ENCODE peak calls at places on chromosomes 2 and 18, in five cellular contexts. One of them, this sample, is unnamed. For H3K9me3, the result is how much of the 10 kb centered on the place peaks cover.

GRCh38 chr2:44753552-44754285 is 187.8 kb upstream of the SIX3 start:
- DNase-seq in tibial nerve: no peak
- DNase-seq in A673: no peak
- DNase-seq in naive thymus-derived CD4-positive, alpha-beta T cell: no peak
- DNase-seq in prostate gland: no peak
- DNase-seq in this sample: no peak

GRCh38 chr2:27932396-27932795 is 41.9 kb downstream of the BABAM2 start:
- DNase-seq in A673: no peak
- DNase-seq in prostate gland: no peak
- DNase-seq in naive thymus-derived CD4-positive, alpha-beta T cell: no peak
- DNase-seq in tibial nerve: no peak
- DNase-seq in this sample: no peak

GRCh38 chr2:64276417-64277095 is 132.3 kb upstream of the PELI1 start:
- DNase-seq in prostate gland: no peak
- DNase-seq in tibial nerve: no peak
- DNase-seq in naive thymus-derived CD4-positive, alpha-beta T cell: no peak
- DNase-seq in A673: peak
- DNase-seq in this sample: no peak

GRCh38 chr2:112020561-112020960 is 34.5 kb upstream of the TMEM87B start:
- DNase-seq in tibial nerve: no peak
- DNase-seq in prostate gland: no peak
- DNase-seq in naive thymus-derived CD4-positive, alpha-beta T cell: no peak
- DNase-seq in A673: no peak
- DNase-seq in this sample: no peak

GRCh38 chr18:22378672-22379282 is 38.9 kb downstream of the CTAGE1 start:
- DNase-seq in prostate gland: no peak
- DNase-seq in tibial nerve: no peak
- DNase-seq in A673: peak
- DNase-seq in naive thymus-derived CD4-positive, alpha-beta T cell: no peak
- DNase-seq in this sample: no peak

GRCh38 chr2:18484625-18485024 is 75.8 kb downstream of the RDH14 start:
- DNase-seq in naive thymus-derived CD4-positive, alpha-beta T cell: no peak
- DNase-seq in tibial nerve: no peak
- DNase-seq in prostate gland: no peak
- DNase-seq in A673: no peak
- DNase-seq in this sample: no peak

GRCh38 chr2:8268172-8268783 is 413.6 kb upstream of the ID2 start:
- DNase-seq in naive thymus-derived CD4-positive, alpha-beta T cell: no peak
- DNase-seq in tibial nerve: no peak
- DNase-seq in prostate gland: no peak
- DNase-seq in A673: peak
- DNase-seq in this sample: no peak

GRCh38 chr2:181152221-181152620 is 171.8 kb downstream of the UBE2E3 start:
- DNase-seq in tibial nerve: no peak
- DNase-seq in A673: no peak
- DNase-seq in naive thymus-derived CD4-positive, alpha-beta T cell: no peak
- DNase-seq in prostate gland: no peak
- DNase-seq in this sample: no peak

GRCh38 chr2:3302751-3303582 is 74.7 kb downstream of the EIPR1 start:
- DNase-seq in tibial nerve: no peak
- DNase-seq in prostate gland: no peak
- DNase-seq in naive thymus-derived CD4-positive, alpha-beta T cell: no peak
- DNase-seq in A673: no peak
- DNase-seq in this sample: no peak

DNA sequence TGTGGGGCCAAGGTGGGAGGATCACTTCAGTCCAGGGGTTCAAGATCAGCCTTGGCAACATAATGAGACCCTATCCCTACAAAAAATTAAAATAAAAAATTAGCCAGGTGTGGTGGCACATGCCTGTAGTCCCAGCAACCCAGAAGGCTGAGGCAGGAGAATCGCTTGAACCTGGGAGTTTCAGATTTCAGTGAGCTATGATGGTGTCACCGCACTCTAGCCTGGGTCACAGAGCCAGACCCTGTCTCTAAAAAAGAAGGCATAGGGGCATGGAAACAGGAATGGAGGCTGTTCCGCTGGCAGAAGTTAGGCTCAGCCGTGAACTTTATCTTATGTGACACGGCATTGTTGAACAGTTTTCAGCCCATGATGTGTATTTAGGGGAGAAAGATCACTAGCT is 47.5 kb downstream of the SH3RF3 start:
- DNase-seq in prostate gland: no peak
- DNase-seq in tibial nerve: no peak
- DNase-seq in A673: no peak
- DNase-seq in naive thymus-derived CD4-positive, alpha-beta T cell: no peak
- DNase-seq in this sample: no peak
- H3K9me3 ChIP-seq in prostate gland: under half
- H3K9me3 ChIP-seq in tibial nerve: under half
- H3K9me3 ChIP-seq in A673: under half
- H3K9me3 ChIP-seq in naive thymus-derived CD4-positive, alpha-beta T cell: under half
- H3K9me3 ChIP-seq in this sample: under half

GRCh38 chr2:132466428-132467028 is 49.9 kb downstream of the GPR39 start:
- DNase-seq in prostate gland: no peak
- DNase-seq in naive thymus-derived CD4-positive, alpha-beta T cell: no peak
- DNase-seq in A673: no peak
- DNase-seq in tibial nerve: no peak
- DNase-seq in this sample: no peak

GRCh38 chr2:132463719-132464118 is 47.1 kb downstream of the GPR39 start:
- DNase-seq in tibial nerve: no peak
- DNase-seq in prostate gland: no peak
- DNase-seq in A673: no peak
- DNase-seq in naive thymus-derived CD4-positive, alpha-beta T cell: no peak
- DNase-seq in this sample: no peak

GRCh38 chr2:132465917-132466316 is 49.3 kb downstream of the GPR39 start:
- DNase-seq in A673: no peak
- DNase-seq in tibial nerve: no peak
- DNase-seq in prostate gland: no peak
- DNase-seq in naive thymus-derived CD4-positive, alpha-beta T cell: no peak
- DNase-seq in this sample: no peak

GRCh38 chr2:132473174-132473883 is 56.7 kb downstream of the GPR39 start:
- DNase-seq in prostate gland: no peak
- DNase-seq in A673: no peak
- DNase-seq in tibial nerve: no peak
- DNase-seq in naive thymus-derived CD4-positive, alpha-beta T cell: no peak
- DNase-seq in this sample: no peak

GRCh38 chr2:132469095-132469494 is 52.5 kb downstream of the GPR39 start:
- DNase-seq in A673: no peak
- DNase-seq in prostate gland: no peak
- DNase-seq in naive thymus-derived CD4-positive, alpha-beta T cell: no peak
- DNase-seq in tibial nerve: no peak
- DNase-seq in this sample: no peak
- H3K9me3 ChIP-seq in A673: under half
- H3K9me3 ChIP-seq in prostate gland: under half
- H3K9me3 ChIP-seq in naive thymus-derived CD4-positive, alpha-beta T cell: under half
- H3K9me3 ChIP-seq in tibial nerve: under half
- H3K9me3 ChIP-seq in this sample: under half

DNA sequence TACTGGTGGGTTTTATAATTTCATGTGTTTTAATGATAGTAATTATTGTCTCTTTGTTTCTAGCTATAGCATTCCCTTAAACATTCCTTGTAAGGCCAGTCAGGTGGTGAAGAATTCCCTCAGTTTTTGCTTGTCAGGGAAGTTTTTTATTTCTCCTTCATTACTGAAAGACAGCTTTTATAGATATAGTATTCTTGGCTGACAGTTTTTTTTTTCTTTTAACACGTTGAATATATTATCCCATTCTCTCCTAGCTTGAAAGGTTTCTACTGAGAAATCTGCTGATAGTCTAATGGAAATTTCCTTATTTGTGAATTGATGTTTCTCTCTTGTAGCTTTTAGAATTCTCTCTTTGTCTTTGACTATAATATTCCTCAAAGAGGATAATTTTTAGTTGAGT is 46.8 kb downstream of the ASB1 start:
- DNase-seq in naive thymus-derived CD4-positive, alpha-beta T cell: no peak
- DNase-seq in tibial nerve: no peak
- DNase-seq in A673: no peak
- DNase-seq in prostate gland: no peak
- DNase-seq in this sample: no peak
- H3K9me3 ChIP-seq in naive thymus-derived CD4-positive, alpha-beta T cell: under half
- H3K9me3 ChIP-seq in tibial nerve: half or more
- H3K9me3 ChIP-seq in A673: under half
- H3K9me3 ChIP-seq in prostate gland: under half
- H3K9me3 ChIP-seq in this sample: under half

GRCh38 chr18:55967019-55967418 is 379.0 kb upstream of the TCF4 start:
- DNase-seq in A673: no peak
- DNase-seq in prostate gland: no peak
- DNase-seq in tibial nerve: no peak
- DNase-seq in naive thymus-derived CD4-positive, alpha-beta T cell: no peak
- DNase-seq in this sample: no peak
- H3K9me3 ChIP-seq in A673: under half
- H3K9me3 ChIP-seq in prostate gland: under half
- H3K9me3 ChIP-seq in tibial nerve: under half
- H3K9me3 ChIP-seq in naive thymus-derived CD4-positive, alpha-beta T cell: under half
- H3K9me3 ChIP-seq in this sample: under half

GRCh38 chr2:202023198-202023903 is 10.3 kb upstream of the FZD7 start:
- DNase-seq in A673: no peak
- DNase-seq in tibial nerve: no peak
- DNase-seq in prostate gland: no peak
- DNase-seq in naive thymus-derived CD4-positive, alpha-beta T cell: no peak
- DNase-seq in this sample: no peak

GRCh38 chr2:202026507-202026906 is 7.1 kb upstream of the FZD7 start:
- DNase-seq in A673: no peak
- DNase-seq in tibial nerve: no peak
- DNase-seq in prostate gland: no peak
- DNase-seq in naive thymus-derived CD4-positive, alpha-beta T cell: no peak
- DNase-seq in this sample: no peak

GRCh38 chr2:202025816-202026215 is 7.8 kb upstream of the FZD7 start:
- DNase-seq in tibial nerve: no peak
- DNase-seq in A673: no peak
- DNase-seq in prostate gland: no peak
- DNase-seq in naive thymus-derived CD4-positive, alpha-beta T cell: no peak
- DNase-seq in this sample: no peak

GRCh38 chr2:202023904-202024266 is 9.8 kb upstream of the FZD7 start:
- DNase-seq in prostate gland: no peak
- DNase-seq in A673: no peak
- DNase-seq in tibial nerve: no peak
- DNase-seq in naive thymus-derived CD4-positive, alpha-beta T cell: no peak
- DNase-seq in this sample: no peak

GRCh38 chr2:202024871-202025270 is 8.8 kb upstream of the FZD7 start:
- DNase-seq in tibial nerve: no peak
- DNase-seq in prostate gland: no peak
- DNase-seq in naive thymus-derived CD4-positive, alpha-beta T cell: no peak
- DNase-seq in A673: no peak
- DNase-seq in this sample: no peak
- H3K9me3 ChIP-seq in tibial nerve: under half
- H3K9me3 ChIP-seq in prostate gland: under half
- H3K9me3 ChIP-seq in naive thymus-derived CD4-positive, alpha-beta T cell: under half
- H3K9me3 ChIP-seq in A673: under half
- H3K9me3 ChIP-seq in this sample: under half

DNA sequence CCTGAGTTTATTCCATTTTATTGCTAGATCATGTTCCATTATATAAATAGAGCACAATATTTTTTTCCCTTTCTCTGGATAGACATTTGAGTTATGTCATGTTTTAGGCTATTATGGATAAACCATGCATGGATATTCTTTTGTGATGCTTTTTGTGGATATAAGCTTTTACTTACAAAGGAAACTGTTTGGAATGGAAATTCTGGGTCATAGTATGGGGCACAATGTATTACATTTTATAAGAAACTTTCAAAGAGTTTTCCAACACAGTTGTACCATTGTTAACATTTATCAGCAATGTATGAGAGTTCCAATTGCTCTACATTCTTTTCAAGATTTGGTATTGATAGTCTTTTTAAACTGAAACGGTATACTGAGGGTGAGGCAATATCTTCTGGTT is 749.4 kb downstream of the SOCS6 start:
- DNase-seq in prostate gland: no peak
- DNase-seq in tibial nerve: no peak
- DNase-seq in naive thymus-derived CD4-positive, alpha-beta T cell: no peak
- DNase-seq in A673: no peak
- DNase-seq in this sample: no peak
- H3K9me3 ChIP-seq in prostate gland: under half
- H3K9me3 ChIP-seq in tibial nerve: under half
- H3K9me3 ChIP-seq in naive thymus-derived CD4-positive, alpha-beta T cell: under half
- H3K9me3 ChIP-seq in A673: under half
- H3K9me3 ChIP-seq in this sample: under half

GRCh38 chr2:26172189-26172865 is 561 bp upstream of the GAREM2 start:
- DNase-seq in prostate gland: no peak
- DNase-seq in A673: no peak
- DNase-seq in tibial nerve: no peak
- DNase-seq in naive thymus-derived CD4-positive, alpha-beta T cell: no peak
- DNase-seq in this sample: no peak

GRCh38 chr2:26170795-26171194 is 2.1 kb upstream of the GAREM2 start:
- DNase-seq in naive thymus-derived CD4-positive, alpha-beta T cell: no peak
- DNase-seq in A673: no peak
- DNase-seq in prostate gland: no peak
- DNase-seq in tibial nerve: no peak
- DNase-seq in this sample: no peak

GRCh38 chr2:26169226-26169625 is 3.7 kb upstream of the GAREM2 start:
- DNase-seq in tibial nerve: no peak
- DNase-seq in naive thymus-derived CD4-positive, alpha-beta T cell: no peak
- DNase-seq in prostate gland: no peak
- DNase-seq in A673: no peak
- DNase-seq in this sample: no peak

GRCh38 chr2:26168785-26169184 is 4.1 kb upstream of the GAREM2 start:
- DNase-seq in A673: no peak
- DNase-seq in prostate gland: no peak
- DNase-seq in tibial nerve: no peak
- DNase-seq in naive thymus-derived CD4-positive, alpha-beta T cell: no peak
- DNase-seq in this sample: no peak

DNA sequence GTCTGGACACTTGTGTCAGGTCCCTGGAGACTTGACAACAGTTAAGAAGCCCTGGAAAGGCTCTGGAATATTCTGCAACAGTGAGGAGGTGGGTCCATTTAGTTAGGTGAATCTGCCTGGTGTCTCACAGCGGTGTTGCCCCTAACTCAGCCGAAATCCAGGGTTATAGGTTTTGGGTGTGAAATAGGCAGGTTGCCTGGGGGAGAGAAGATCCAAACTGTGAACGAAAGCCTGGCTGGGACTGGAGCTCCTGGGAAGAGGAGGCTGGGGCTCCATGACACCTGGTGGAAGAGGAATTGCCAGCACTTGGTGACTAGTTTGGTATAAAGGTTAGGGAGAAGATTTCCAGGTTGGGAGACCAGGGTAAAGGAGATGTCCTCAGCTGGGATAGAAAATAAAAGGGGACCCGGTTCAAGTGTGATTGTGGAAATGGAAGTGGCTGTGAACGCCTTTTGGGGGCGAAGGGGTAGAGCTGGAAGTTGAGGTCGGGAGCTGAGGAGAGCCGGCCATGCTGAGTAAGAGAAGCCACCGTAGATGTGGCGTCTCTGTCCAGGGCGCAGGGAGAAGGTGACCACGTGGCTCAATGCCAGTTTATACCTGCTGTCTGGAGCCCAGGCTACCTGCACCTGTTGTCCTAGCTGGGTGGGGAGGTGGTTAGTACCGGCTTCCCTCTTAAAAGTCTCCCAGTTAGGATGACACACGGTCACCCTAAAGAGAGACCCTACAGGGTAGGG is 3.0 kb upstream of the GAREM2 start:
- DNase-seq in tibial nerve: no peak
- DNase-seq in naive thymus-derived CD4-positive, alpha-beta T cell: no peak
- DNase-seq in A673: no peak
- DNase-seq in prostate gland: no peak
- DNase-seq in this sample: no peak
- H3K9me3 ChIP-seq in tibial nerve: under half
- H3K9me3 ChIP-seq in naive thymus-derived CD4-positive, alpha-beta T cell: under half
- H3K9me3 ChIP-seq in A673: under half
- H3K9me3 ChIP-seq in prostate gland: under half
- H3K9me3 ChIP-seq in this sample: under half

GRCh38 chr18:14941256-14941655 is 193.3 kb downstream of the ANKRD30B start:
- DNase-seq in naive thymus-derived CD4-positive, alpha-beta T cell: no peak
- DNase-seq in tibial nerve: no peak
- DNase-seq in prostate gland: no peak
- DNase-seq in A673: no peak
- DNase-seq in this sample: no peak
- H3K9me3 ChIP-seq in naive thymus-derived CD4-positive, alpha-beta T cell: under half
- H3K9me3 ChIP-seq in tibial nerve: under half
- H3K9me3 ChIP-seq in prostate gland: under half
- H3K9me3 ChIP-seq in A673: under half
- H3K9me3 ChIP-seq in this sample: under half